ENCODE peak calls at places on chromosomes 4 and X, in nine cellular contexts. E is CD4-positive, CD25-positive, alpha-beta regulatory T cell; X is vagina; L is effector memory CD8-positive, alpha-beta T cell; K is DMS153; F is RPMI8226; P is activated CD4-positive, alpha-beta T cell treated with anti-CD3 and anti-CD28 coated beads for 36 hours; O is AG08395; H is CD14-positive monocyte. D is an unnamed sample.
A peak's percentile ranks its signal among the peaks of the same experiment; 100 is the strongest.

GRCh38 chr4:6474053-6474568 is 1.7 kb upstream of the PPP2R2C start:
- DNase-seq in E (no peak), X (peak; percentile 67), L (no peak), K (no peak), F (peak; percentile 14), P (no peak), O (no peak), H (no peak), D (peak; percentile 27)

GRCh38 chr4:102826890-102827673 is at the start of gene UBE2D3:
- DNase-seq in E (peak; percentile 89), X (peak; percentile 94), L (peak; percentile 94), K (peak; percentile 91), F (peak; percentile 86), P (peak; percentile 97), O (peak; percentile 61), H (peak; percentile 96), D (peak; percentile 95)

GRCh38 chr4:76198411-76199237 is 15.0 kb downstream of the SCARB2 start:
- DNase-seq in E (no peak), X (no peak), L (no peak), K (peak; percentile 90), F (peak; percentile 85), P (peak; percentile 79), O (peak; percentile 68), H (peak; percentile 73), D (no peak)

GRCh38 chr4:112857461-112857860 is 192.0 kb upstream of the ANK2 start:
- DNase-seq in E (no peak), X (no peak), L (no peak), K (no peak), F (no peak), P (no peak), O (peak; percentile 91), H (no peak), D (no peak)

GRCh38 chrX:32524385-32524784 is 687.0 kb downstream of the DMD start:
- DNase-seq in E (no peak), X (no peak), L (no peak), K (no peak), F (no peak), P (no peak), O (no peak), H (no peak), D (no peak)

GRCh38 chr4:38310446-38311043 is 350.3 kb downstream of the PTTG2 start:
- DNase-seq in E (peak; percentile 68), X (no peak), L (peak; percentile 63), K (no peak), F (peak; percentile 90), P (peak; percentile 84), O (no peak), H (no peak), D (no peak)

GRCh38 chrX:28668957-28669356 is 81.7 kb downstream of the IL1RAPL1 start:
- DNase-seq in E (no peak), X (no peak), L (no peak), K (no peak), F (no peak), P (no peak), O (no peak), H (no peak), D (no peak)

GRCh38 chr4:176153124-176153523 is 42.3 kb downstream of the SPATA4 start:
- DNase-seq in E (no peak), X (no peak), L (no peak), K (no peak), F (no peak), P (no peak), O (no peak), H (no peak), D (no peak)

GRCh38 chrX:118594697-118595420 is 99.2 kb downstream of the DOCK11 start:
- DNase-seq in E (no peak), X (no peak), L (no peak), K (no peak), F (no peak), P (no peak), O (no peak), H (no peak), D (no peak)

GRCh38 chrX:111168314-111168713 is 72.3 kb downstream of the PAK3 start:
- DNase-seq in E (no peak), X (no peak), L (no peak), K (peak; percentile 27), F (no peak), P (peak; percentile 4), O (no peak), H (no peak), D (no peak)

GRCh38 chrX:49273181-49273727 is 3.7 kb downstream of the PPP1R3F start:
- DNase-seq in E (peak; percentile 37), X (no peak), L (peak; percentile 12), K (no peak), F (no peak), P (peak; percentile 65), O (no peak), H (no peak), D (no peak)

GRCh38 chr4:22754091-22754490 is 61.4 kb downstream of the GBA3 start:
- DNase-seq in E (no peak), X (no peak), L (no peak), K (no peak), F (no peak), P (no peak), O (no peak), H (no peak), D (no peak)

GRCh38 chr4:123819362-123820035 is 422.9 kb downstream of the SPRY1 start:
- DNase-seq in E (no peak), X (no peak), L (no peak), K (no peak), F (no peak), P (no peak), O (no peak), H (no peak), D (no peak)

GRCh38 chrX:455199-455598 is 68.5 kb upstream of the PPP2R3B start:
- DNase-seq in E (no peak), X (no peak), L (no peak), K (no peak), F (no peak), P (peak; percentile 11), O (no peak), H (no peak), D (no peak)

GRCh38 chrX:131812847-131813825 is 210.0 kb upstream of the STK26 start:
- DNase-seq in E (peak; percentile 55), X (no peak), L (peak; percentile 58), K (no peak), F (peak; percentile 92), P (peak; percentile 70), O (peak; percentile 79), H (peak; percentile 72), D (peak; percentile 79)

GRCh38 chrX:118117069-118117405 is 427 bp upstream of the KLHL13 start:
- DNase-seq in E (no peak), X (no peak), L (no peak), K (no peak), F (no peak), P (peak; percentile 9), O (peak; percentile 6), H (no peak), D (peak; percentile 70)

GRCh38 chr4:1039493-1040343 is 28.3 kb downstream of the FGFRL1 start:
- DNase-seq in E (no peak), X (no peak), L (no peak), K (no peak), F (no peak), P (no peak), O (peak; percentile 62), H (no peak), D (no peak)

GRCh38 chr4:138400528-138400927 is 158.4 kb upstream of the SLC7A11 start:
- DNase-seq in E (no peak), X (no peak), L (no peak), K (no peak), F (no peak), P (no peak), O (no peak), H (no peak), D (peak; percentile 26)

GRCh38 chr4:68654946-68655721 is 15.3 kb downstream of the UGT2B15 start:
- DNase-seq in E (no peak), X (no peak), L (no peak), K (no peak), F (no peak), P (no peak), O (no peak), H (no peak), D (no peak)

GRCh38 chrX:51743179-51743957 is at the start of gene GSPT2:
- DNase-seq in E (peak; percentile 3), X (no peak), L (peak; percentile 24), K (peak; percentile 49), F (no peak), P (peak; percentile 83), O (peak; percentile 69), H (no peak), D (peak; percentile 80)

GRCh38 chr4:34964613-34965012 is 1279.7 kb downstream of the ARAP2 start:
- DNase-seq in E (no peak), X (no peak), L (no peak), K (no peak), F (no peak), P (no peak), O (no peak), H (no peak), D (no peak)

GRCh38 chr4:103443324-103443723 is 245.2 kb upstream of the CENPE start:
- DNase-seq in E (no peak), X (no peak), L (no peak), K (no peak), F (no peak), P (no peak), O (no peak), H (no peak), D (no peak)

GRCh38 chrX:6954836-6955235 is 192.7 kb upstream of the STS start:
- DNase-seq in E (no peak), X (no peak), L (no peak), K (no peak), F (no peak), P (no peak), O (no peak), H (no peak), D (peak; percentile 73)